ENCODE peak calls at places on chromosome 15, in nine cellular contexts. O is lower leg skin; Y is MM.1S; T is CD4-positive, alpha-beta T cell; Z is MCF 10A; U is fibroblast of lung; J is HFF-Myc; B is AG04449; M is fibroblast of mammary gland. C is an unnamed sample.

GRCh38 chr15:80167936-80168335 is 15.1 kb downstream of the FAH start:
- DNase-seq in Y (no peak), Z (no peak), O (peak; percentile 49), B (no peak), M (no peak), U (no peak), T (no peak), J (no peak), C (no peak)

GRCh38 chr15:55106155-55106554 is 90.6 kb downstream of the RSL24D1 start:
- DNase-seq in T (no peak), U (no peak), Y (no peak), Z (peak; percentile 33), B (no peak), M (peak; percentile 29), O (no peak), J (no peak), C (no peak)

GRCh38 chr15:73127302-73127936 is 75.2 kb downstream of the NEO1 start:
- DNase-seq in Z (peak; percentile 56), J (peak; percentile 2), M (peak; percentile 34), B (no peak), U (peak; percentile 13), Y (peak; percentile 58), O (no peak), T (no peak), C (no peak)

GRCh38 chr15:71674354-71674753 is 136.0 kb upstream of the NR2E3 start:
- DNase-seq in M (no peak), J (no peak), Y (no peak), Z (no peak), U (no peak), B (no peak), O (no peak), T (no peak), C (no peak)

GRCh38 chr15:39315200-39315599 is 265.7 kb upstream of the THBS1 start:
- DNase-seq in B (no peak), Z (no peak), O (no peak), J (no peak), U (no peak), Y (no peak), T (no peak), M (no peak), C (no peak)

GRCh38 chr15:78064544-78064943 is 13.0 kb downstream of the TBC1D2B start:
- DNase-seq in O (no peak), Z (no peak), T (no peak), U (peak; percentile 36), Y (no peak), J (no peak), M (peak; percentile 80), B (no peak), C (no peak)

GRCh38 chr15:29470794-29471193 is 201.2 kb upstream of the NSMCE3 start:
- DNase-seq in Z (peak; percentile 48), B (no peak), T (no peak), M (no peak), J (no peak), U (no peak), Y (no peak), O (no peak), C (no peak)

GRCh38 chr15:37059051-37059450 is 41.3 kb downstream of the MEIS2 start:
- DNase-seq in U (peak; percentile 91), O (no peak), J (no peak), Z (peak; percentile 27), T (no peak), B (peak; percentile 57), Y (no peak), M (peak; percentile 75), C (no peak)

GRCh38 chr15:74783072-74783807 is 1.4 kb downstream of the CSK start:
- DNase-seq in O (no peak), Y (peak; percentile 87), Z (peak; percentile 52), U (peak; percentile 33), B (no peak), M (peak; percentile 31), T (no peak), J (no peak), C (peak; percentile 61)

GRCh38 chr15:66567897-66568296 is 2.1 kb upstream of the LCTL start:
- DNase-seq in T (no peak), U (no peak), M (no peak), Z (no peak), Y (no peak), O (peak; percentile 59), B (no peak), J (no peak), C (no peak)

GRCh38 chr15:63198315-63198714 is 8.9 kb downstream of the RAB8B start:
- DNase-seq in U (no peak), J (no peak), Y (no peak), Z (no peak), O (no peak), B (no peak), T (no peak), M (no peak), C (no peak)

GRCh38 chr15:80957556-80957955 is 32.1 kb downstream of the MESD start:
- DNase-seq in Z (peak; percentile 46), T (no peak), J (no peak), U (peak; percentile 59), M (no peak), B (no peak), O (peak; percentile 17), Y (no peak), C (no peak)

GRCh38 chr15:42796955-42797779 is 60.2 kb upstream of the CDAN1 start:
- DNase-seq in T (no peak), Y (no peak), B (no peak), U (no peak), O (no peak), Z (peak; percentile 10), M (peak; percentile 16), J (no peak), C (no peak)

GRCh38 chr15:42798802-42799201 is 61.9 kb upstream of the CDAN1 start:
- DNase-seq in Z (no peak), T (no peak), U (no peak), B (no peak), O (no peak), Y (no peak), M (no peak), J (no peak), C (no peak)

GRCh38 chr15:42802168-42802567 is 65.2 kb upstream of the CDAN1 start:
- DNase-seq in U (no peak), T (no peak), Y (no peak), Z (no peak), O (no peak), M (no peak), J (no peak), B (no peak), C (no peak)

GRCh38 chr15:42803436-42803835 is 66.5 kb upstream of the CDAN1 start:
- DNase-seq in Y (no peak), O (no peak), T (no peak), U (no peak), Z (no peak), B (no peak), M (no peak), J (no peak), C (no peak)

DNA sequence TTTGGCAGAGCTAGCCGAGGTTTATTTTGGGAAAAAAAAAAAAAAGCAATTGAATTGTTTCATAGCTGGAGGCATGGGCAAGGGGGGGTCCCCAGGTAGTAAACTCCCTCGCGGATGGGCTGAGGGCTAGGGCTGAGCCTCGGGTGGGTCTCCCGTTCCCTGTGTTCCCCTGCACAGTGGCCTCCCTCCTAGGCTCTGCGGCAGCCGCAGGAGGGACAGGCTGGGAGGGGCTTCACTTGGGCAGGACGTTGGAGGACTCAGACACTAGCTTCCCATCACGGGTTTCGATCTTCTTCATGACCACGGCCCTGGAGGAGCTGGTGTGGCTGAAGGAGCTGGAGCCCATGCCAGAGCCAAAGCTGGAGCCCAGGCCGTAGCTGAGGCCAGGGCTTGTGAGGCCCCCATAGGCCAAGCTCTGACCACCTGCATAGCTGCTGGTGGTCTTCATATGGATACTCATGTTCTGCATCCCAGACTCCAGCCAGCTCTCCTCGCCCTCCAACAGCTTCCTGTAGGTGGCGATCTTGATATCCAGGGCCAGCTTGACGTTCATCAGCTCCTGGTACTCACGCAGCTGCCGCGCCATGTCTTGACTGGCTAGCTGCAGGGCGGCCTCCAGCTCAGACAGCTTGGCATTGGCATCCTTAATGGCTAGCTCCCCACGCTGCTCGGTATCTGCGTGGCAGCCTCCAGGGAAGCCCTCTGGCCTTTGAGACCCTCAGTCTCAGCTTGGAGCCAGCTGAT is 64.0 kb upstream of the CDAN1 start:
- DNase-seq in Z (no peak), M (no peak), U (no peak), B (no peak), J (no peak), Y (no peak), T (no peak), O (no peak), C (no peak)
- TF ChIP-seq CTCF in Z (no peak), M (no peak), U (no peak), B (no peak), J (peak; percentile 23), Y (peak; percentile 17), T (no peak), O (no peak), C (no peak)

GRCh38 chr15:51692154-51692553 is 10.9 kb downstream of the SCG3 start:
- DNase-seq in O (no peak), T (no peak), J (no peak), U (no peak), Y (no peak), Z (no peak), M (no peak), B (no peak), C (no peak)

GRCh38 chr15:51687565-51687964 is 6.3 kb downstream of the SCG3 start:
- DNase-seq in J (no peak), M (no peak), Y (no peak), B (no peak), Z (no peak), O (no peak), T (no peak), U (no peak), C (no peak)

GRCh38 chr15:51688863-51689262 is 7.6 kb downstream of the SCG3 start:
- DNase-seq in J (no peak), Z (no peak), O (no peak), U (no peak), M (peak; percentile 12), Y (no peak), T (no peak), B (no peak), C (no peak)
- TF ChIP-seq CTCF in J (peak; percentile 10), Z (no peak), O (no peak), U (peak; percentile 30), M (peak; percentile 27), Y (no peak), T (peak; percentile 13), B (peak; percentile 23), C (no peak)

GRCh38 chr15:75921732-75922703 is 18.3 kb downstream of the FBXO22 start:
- DNase-seq in Y (no peak), B (peak; percentile 37), O (no peak), U (peak; percentile 60), Z (peak; percentile 96), J (peak; percentile 54), M (peak; percentile 94), T (no peak), C (no peak)
- TF ChIP-seq CTCF in Y (peak; percentile 22), B (peak; percentile 35), O (no peak), U (peak; percentile 52), Z (peak; percentile 34), J (peak; percentile 37), M (peak; percentile 43), T (peak; percentile 33), C (no peak)

DNA sequence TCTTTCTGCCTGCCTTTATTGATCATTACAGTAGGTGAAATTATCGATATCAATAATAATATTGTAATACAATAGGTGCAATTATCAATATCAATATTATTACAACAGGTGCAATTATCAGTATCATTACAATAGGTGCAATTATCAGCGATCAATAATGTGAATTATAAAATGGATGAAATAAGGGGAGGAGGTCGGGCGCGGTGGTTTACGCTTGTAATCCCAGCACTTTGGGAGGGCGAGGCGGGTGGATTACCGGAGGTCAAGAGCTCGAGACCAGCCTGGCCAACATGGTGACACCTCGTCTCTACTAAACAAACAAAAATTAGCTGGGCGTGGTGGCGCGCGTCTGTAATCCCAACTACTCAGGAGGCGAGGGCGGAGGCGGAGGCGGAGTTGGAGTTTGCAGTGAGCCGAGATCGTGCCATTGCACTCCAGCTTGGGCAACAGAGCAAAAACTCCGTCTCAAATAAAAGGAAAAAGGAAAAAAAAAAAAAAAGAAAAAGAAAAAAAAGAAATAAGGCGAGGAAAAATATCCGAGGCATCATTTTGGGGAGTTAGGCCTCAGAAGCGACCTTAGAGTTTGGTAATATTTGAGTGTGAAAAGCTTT is 611 bp upstream of the BNIP2 start:
- DNase-seq in O (peak; percentile 98), Y (peak; percentile 79), T (peak; percentile 62), J (peak; percentile 25), M (peak; percentile 68), Z (peak; percentile 77), U (peak; percentile 54), B (no peak), C (peak; percentile 37)
- TF ChIP-seq CTCF in O (no peak), Y (no peak), T (no peak), J (no peak), M (no peak), Z (no peak), U (no peak), B (no peak), C (no peak)

C was measured in activated B cell treated with CpG ODN at 0.5 μM for 24 hours.